ENCODE peak calls at places on chromosomes 16 and 17, in five cellular contexts. I is A549, P is tibial nerve, S is ovary, J is stomach. G is an unnamed sample.

GRCh38 chr16:14013145-14013570 is 58.0 kb upstream of the MRTFB start:
- DNase-seq in I (no peak), J (no peak), P (no peak), S (no peak), G (no peak)

GRCh38 chr17:50627782-50628601 is 6.7 kb upstream of the ABCC3 start:
- DNase-seq in P (no peak), J (peak; percentile 42), S (peak; percentile 26), I (peak; percentile 77), G (no peak)

GRCh38 chr16:66451548-66451947 is 24.5 kb downstream of the BEAN1 start:
- DNase-seq in P (no peak), S (no peak), I (no peak), J (no peak), G (no peak)

GRCh38 chr16:1380195-1380594 is 28.5 kb downstream of the GNPTG start:
- DNase-seq in P (no peak), S (no peak), J (no peak), I (no peak), G (no peak)

GRCh38 chr17:55756689-55757088 is 5.8 kb downstream of the PCTP start:
- DNase-seq in J (no peak), I (no peak), S (no peak), P (no peak), G (no peak)

GRCh38 chr16:64865037-64865696 is 256.7 kb downstream of the CDH11 start:
- DNase-seq in S (no peak), J (no peak), I (no peak), P (no peak), G (no peak)

GRCh38 chr16:66168777-66169176 is 197.7 kb upstream of the CDH5 start:
- DNase-seq in J (no peak), P (no peak), I (no peak), S (no peak), G (peak; percentile 62)

GRCh38 chr16:69406780-69407331 is 17.6 kb upstream of the CYB5B start:
- DNase-seq in I (peak; percentile 92), S (no peak), J (no peak), P (no peak), G (no peak)

GRCh38 chr17:2191785-2192184 is 111.8 kb downstream of the SMG6 start:
- DNase-seq in I (no peak), J (no peak), P (no peak), S (peak; percentile 15), G (no peak)

GRCh38 chr17:75998327-75998795 is 2.3 kb upstream of the CDK3 start:
- DNase-seq in I (no peak), P (no peak), S (peak; percentile 4), J (no peak), G (no peak)

GRCh38 chr17:52027620-52028019 is 130.9 kb downstream of the CA10 start:
- DNase-seq in J (no peak), P (no peak), S (no peak), I (peak; percentile 9), G (no peak)

GRCh38 chr17:48715496-48716399 is 6.6 kb downstream of the PRAC1 start:
- DNase-seq in P (no peak), I (no peak), S (no peak), J (no peak), G (peak; percentile 18)

GRCh38 chr17:64491995-64492394 is 4.9 kb downstream of the POLG2 start:
- DNase-seq in S (no peak), P (no peak), I (no peak), J (no peak), G (no peak)

GRCh38 chr16:28823291-28823718 is 506 bp downstream of the ATXN2L start:
- DNase-seq in I (no peak), S (no peak), J (no peak), P (no peak), G (no peak)

GRCh38 chr17:44928950-44929720 is 13.8 kb upstream of the GFAP start:
- DNase-seq in P (no peak), S (no peak), I (no peak), J (no peak), G (no peak)

GRCh38 chr16:54817432-54817831 is 113.2 kb upstream of the IRX5 start:
- DNase-seq in J (peak; percentile 40), I (peak; percentile 42), S (no peak), P (no peak), G (no peak)

GRCh38 chr17:67054011-67054591 is 9.7 kb downstream of the CACNG1 start:
- DNase-seq in P (no peak), I (no peak), J (peak; percentile 16), S (no peak), G (no peak)

GRCh38 chr16:8720080-8720966 is 45.9 kb downstream of the ABAT start:
- DNase-seq in I (no peak), J (no peak), S (no peak), P (no peak), G (no peak)

GRCh38 chr16:9102379-9102778 is 10.9 kb downstream of the HAPSTR1 start:
- DNase-seq in J (no peak), I (peak; percentile 37), S (no peak), P (no peak), G (no peak)

GRCh38 chr17:37191219-37191618 is 184.6 kb upstream of the C17orf78 start:
- DNase-seq in J (no peak), S (no peak), P (no peak), I (no peak), G (no peak)

GRCh38 chr17:77392376-77393273 is 251.9 kb downstream of the SEC14L1 start:
- DNase-seq in J (peak; percentile 63), I (peak; percentile 89), S (peak; percentile 81), P (no peak), G (no peak)

GRCh38 chr17:49576121-49576905 is 642 bp downstream of the NXPH3 start:
- DNase-seq in I (peak; percentile 33), P (no peak), J (no peak), S (peak; percentile 69), G (no peak)

GRCh38 chr16:51473091-51473490 is 322.0 kb upstream of the SALL1 start:
- DNase-seq in J (no peak), I (no peak), P (no peak), S (no peak), G (no peak)

GRCh38 chr17:50672831-50673551 is 34.7 kb downstream of the ANKRD40 start:
- DNase-seq in S (no peak), I (no peak), J (no peak), P (no peak), G (no peak)

GRCh38 chr17:16932156-16932555 is 39.8 kb downstream of the TNFRSF13B start:
- DNase-seq in S (no peak), J (no peak), P (no peak), I (no peak), G (peak; percentile 46)

GRCh38 chr16:19008770-19009169 is 25.0 kb downstream of the TMC7 start:
- DNase-seq in I (no peak), P (no peak), J (no peak), S (no peak), G (no peak)

GRCh38 chr17:83176272-83176955 is 97.0 kb downstream of the METRNL start:
- DNase-seq in J (no peak), I (no peak), S (no peak), P (peak; percentile 5), G (no peak)

DNA sequence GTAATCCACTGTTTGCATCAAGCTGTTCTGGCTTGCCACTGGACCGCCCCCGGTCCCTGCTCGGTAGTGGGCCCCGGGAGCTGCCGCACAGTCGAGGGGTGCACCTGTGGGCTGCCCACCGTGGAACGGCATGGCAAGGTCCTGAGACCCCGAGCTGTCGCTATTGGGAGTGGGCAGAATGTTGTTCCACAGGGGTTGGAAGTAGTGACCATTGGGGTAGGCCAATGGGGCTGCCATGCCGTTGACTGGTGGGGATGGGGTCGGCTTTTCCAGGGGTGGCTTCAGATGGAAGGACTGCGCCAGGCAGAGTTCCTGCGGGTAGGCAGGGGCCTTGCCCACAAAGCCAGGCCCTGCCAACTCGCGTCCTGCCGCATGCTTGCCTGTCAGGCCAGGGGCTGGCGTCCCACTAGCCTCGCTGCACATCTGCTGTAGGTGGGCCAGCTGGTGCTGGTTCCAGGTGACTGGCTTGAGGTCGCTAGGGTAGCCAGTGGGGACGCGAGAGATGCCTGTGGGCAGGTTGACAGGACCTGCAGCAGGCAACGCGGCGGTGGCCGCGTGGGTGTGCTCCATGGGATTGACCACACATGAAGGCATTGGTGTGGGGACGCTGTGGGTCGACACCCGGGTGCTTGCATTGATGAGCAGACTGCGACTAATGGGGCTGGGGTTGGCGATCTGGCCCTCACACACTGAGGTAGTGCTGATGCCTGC is 14.8 kb downstream of the TRAF4 start:
- DNase-seq in I (no peak), S (no peak), P (no peak), J (no peak), G (no peak)
- TF ChIP-seq CTCF in I (no peak), S (no peak), P (no peak), J (no peak), G (no peak)

GRCh38 chr17:42623732-42624596 is 14.5 kb downstream of the TUBG1 start:
- DNase-seq in I (peak; percentile 80), S (no peak), J (peak; percentile 81), P (no peak), G (no peak)
- TF ChIP-seq EP300 in I (no peak), S (no peak), J (no peak), P (no peak), G (no peak)

DNA sequence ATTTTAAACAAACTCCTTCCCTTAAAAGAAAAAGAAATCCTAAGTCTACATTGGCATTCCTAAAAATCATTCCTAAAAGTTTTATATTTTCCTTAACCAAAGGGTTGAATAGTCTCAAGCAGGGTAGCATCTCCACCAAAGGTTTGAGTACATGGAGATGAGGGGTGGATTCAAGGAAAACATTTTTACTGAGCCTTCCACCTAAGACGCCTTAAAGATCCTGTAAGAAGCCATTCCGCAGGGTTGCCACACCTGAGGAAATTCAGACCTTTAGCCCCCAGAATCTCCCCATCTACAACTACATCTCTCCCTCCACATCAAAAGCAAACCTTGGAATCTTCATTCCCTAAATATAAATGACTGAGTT is 7.7 kb upstream of the AKTIP start:
- DNase-seq in S (no peak), J (no peak), I (no peak), P (no peak), G (no peak)
- TF ChIP-seq CTCF in S (no peak), J (no peak), I (no peak), P (no peak), G (no peak)

DNA sequence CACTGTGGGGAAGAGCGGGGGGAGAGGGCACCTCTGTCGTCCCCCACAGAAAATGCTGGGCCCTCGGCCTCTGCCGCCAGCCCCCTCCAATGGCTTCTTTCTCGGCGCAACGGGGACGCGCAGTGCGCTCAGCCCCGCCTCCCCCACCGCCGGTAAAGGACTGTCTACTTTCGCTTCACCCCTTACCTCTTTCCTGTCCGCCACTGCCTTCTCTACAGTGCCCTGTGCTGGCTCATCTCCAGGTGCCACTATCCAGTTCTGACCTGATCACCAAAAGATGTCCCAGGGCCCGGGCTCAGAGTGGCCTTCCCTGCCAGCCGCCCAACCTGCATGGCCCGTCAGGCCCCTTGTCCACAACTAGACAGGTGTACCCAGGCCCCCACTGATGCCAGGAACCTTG is 7.3 kb downstream of the ENDOV start:
- DNase-seq in I (no peak), P (no peak), S (no peak), J (no peak), G (no peak)
- TF ChIP-seq EP300 in I (no peak), P (no peak), S (no peak), J (no peak), G (no peak)

G was measured in suprapubic skin.